ENCODE peak calls at places on chromosomes 6 and 20, in ten cellular contexts. One of them, this sample, is unnamed.

GRCh38 chr6:71040841-71041240 is 84.0 kb upstream of the B3GAT2 start:
- DNase-seq in anterior cingulate cortex: no peak
- DNase-seq in activated B cell treated with CpG ODN at 0.5 μM for 24 hours: no peak
- DNase-seq in Right ventricle myocardium inferior: no peak
- DNase-seq in GDM1: no peak
- DNase-seq in bronchial epithelial cell: no peak
- DNase-seq in SK-N-DZ: peak; percentile 96
- DNase-seq in lower lobe of right lung: no peak
- DNase-seq in HT1080: no peak
- DNase-seq in cardiac muscle cell: no peak
- DNase-seq in this sample: no peak

GRCh38 chr6:163291622-163292021 is 122.9 kb upstream of the QKI start:
- DNase-seq in anterior cingulate cortex: no peak
- DNase-seq in activated B cell treated with CpG ODN at 0.5 μM for 24 hours: no peak
- DNase-seq in Right ventricle myocardium inferior: no peak
- DNase-seq in GDM1: no peak
- DNase-seq in bronchial epithelial cell: no peak
- DNase-seq in SK-N-DZ: no peak
- DNase-seq in lower lobe of right lung: no peak
- DNase-seq in HT1080: peak; percentile 65
- DNase-seq in cardiac muscle cell: no peak
- DNase-seq in this sample: no peak

GRCh38 chr20:23156170-23156841 is 70.2 kb upstream of the CD93 start:
- DNase-seq in anterior cingulate cortex: no peak
- DNase-seq in activated B cell treated with CpG ODN at 0.5 μM for 24 hours: no peak
- DNase-seq in Right ventricle myocardium inferior: no peak
- DNase-seq in GDM1: peak; percentile 48
- DNase-seq in bronchial epithelial cell: peak; percentile 90
- DNase-seq in SK-N-DZ: no peak
- DNase-seq in lower lobe of right lung: peak; percentile 76
- DNase-seq in HT1080: peak; percentile 85
- DNase-seq in cardiac muscle cell: no peak
- DNase-seq in this sample: peak; percentile 88

GRCh38 chr6:144277174-144277573 is 8.0 kb upstream of the UTRN start:
- DNase-seq in anterior cingulate cortex: no peak
- DNase-seq in activated B cell treated with CpG ODN at 0.5 μM for 24 hours: no peak
- DNase-seq in Right ventricle myocardium inferior: no peak
- DNase-seq in GDM1: no peak
- DNase-seq in bronchial epithelial cell: no peak
- DNase-seq in SK-N-DZ: no peak
- DNase-seq in lower lobe of right lung: no peak
- DNase-seq in HT1080: no peak
- DNase-seq in cardiac muscle cell: no peak
- DNase-seq in this sample: no peak

GRCh38 chr20:23350855-23351838 is 556 bp downstream of the NXT1 start:
- DNase-seq in anterior cingulate cortex: peak; percentile 46
- DNase-seq in activated B cell treated with CpG ODN at 0.5 μM for 24 hours: no peak
- DNase-seq in Right ventricle myocardium inferior: peak; percentile 81
- DNase-seq in GDM1: no peak
- DNase-seq in bronchial epithelial cell: peak; percentile 61
- DNase-seq in SK-N-DZ: peak; percentile 56
- DNase-seq in lower lobe of right lung: peak; percentile 70
- DNase-seq in HT1080: no peak
- DNase-seq in cardiac muscle cell: peak; percentile 73
- DNase-seq in this sample: peak; percentile 71

GRCh38 chr6:145734486-145735355 is 599 bp downstream of the EPM2A start:
- DNase-seq in anterior cingulate cortex: peak; percentile 80
- DNase-seq in activated B cell treated with CpG ODN at 0.5 μM for 24 hours: peak; percentile 77
- DNase-seq in Right ventricle myocardium inferior: peak; percentile 95
- DNase-seq in GDM1: peak; percentile 87
- DNase-seq in bronchial epithelial cell: peak; percentile 78
- DNase-seq in SK-N-DZ: peak; percentile 97
- DNase-seq in lower lobe of right lung: peak; percentile 93
- DNase-seq in HT1080: peak; percentile 89
- DNase-seq in cardiac muscle cell: peak; percentile 94
- DNase-seq in this sample: peak; percentile 91

GRCh38 chr6:153965996-153966395 is 73.0 kb upstream of the OPRM1 start:
- DNase-seq in anterior cingulate cortex: no peak
- DNase-seq in activated B cell treated with CpG ODN at 0.5 μM for 24 hours: no peak
- DNase-seq in Right ventricle myocardium inferior: no peak
- DNase-seq in GDM1: no peak
- DNase-seq in bronchial epithelial cell: no peak
- DNase-seq in SK-N-DZ: no peak
- DNase-seq in lower lobe of right lung: no peak
- DNase-seq in HT1080: peak; percentile 57
- DNase-seq in cardiac muscle cell: no peak
- DNase-seq in this sample: no peak

GRCh38 chr6:123519191-123519510 is 117.6 kb downstream of the TRDN start:
- DNase-seq in anterior cingulate cortex: peak; percentile 48
- DNase-seq in activated B cell treated with CpG ODN at 0.5 μM for 24 hours: no peak
- DNase-seq in Right ventricle myocardium inferior: peak; percentile 88
- DNase-seq in GDM1: no peak
- DNase-seq in bronchial epithelial cell: no peak
- DNase-seq in SK-N-DZ: no peak
- DNase-seq in lower lobe of right lung: no peak
- DNase-seq in HT1080: no peak
- DNase-seq in cardiac muscle cell: no peak
- DNase-seq in this sample: peak; percentile 81

GRCh38 chr6:1335367-1336037 is 23.6 kb downstream of the FOXQ1 start:
- DNase-seq in anterior cingulate cortex: no peak
- DNase-seq in activated B cell treated with CpG ODN at 0.5 μM for 24 hours: no peak
- DNase-seq in Right ventricle myocardium inferior: no peak
- DNase-seq in GDM1: no peak
- DNase-seq in bronchial epithelial cell: peak; percentile 96
- DNase-seq in SK-N-DZ: no peak
- DNase-seq in lower lobe of right lung: peak; percentile 77
- DNase-seq in HT1080: peak; percentile 98
- DNase-seq in cardiac muscle cell: no peak
- DNase-seq in this sample: no peak

GRCh38 chr6:148972481-148972880 is 225.7 kb downstream of the UST start:
- DNase-seq in anterior cingulate cortex: no peak
- DNase-seq in activated B cell treated with CpG ODN at 0.5 μM for 24 hours: peak; percentile 62
- DNase-seq in Right ventricle myocardium inferior: no peak
- DNase-seq in GDM1: no peak
- DNase-seq in bronchial epithelial cell: peak; percentile 68
- DNase-seq in SK-N-DZ: no peak
- DNase-seq in lower lobe of right lung: peak; percentile 55
- DNase-seq in HT1080: no peak
- DNase-seq in cardiac muscle cell: peak; percentile 59
- DNase-seq in this sample: no peak

This sample was measured in right atrium auricular region.